ENCODE peak calls at places on chromosomes 11 and 22, in nine cellular contexts. I, Z, O, U, W, Q, R, S and T are unnamed samples.

GRCh38 chr11:103927535-103927934 is 108.9 kb upstream of the DDI1 start:
- DNase-seq in I (no peak), Z (peak; percentile 67), O (no peak), U (no peak), W (no peak), Q (no peak), R (no peak), S (no peak), T (no peak)

GRCh38 chr22:23282089-23282501 is 101.8 kb downstream of the BCR start:
- DNase-seq in I (peak; percentile 90), Z (peak; percentile 65), O (peak; percentile 43), U (no peak), W (peak; percentile 88), Q (peak; percentile 45), R (peak; percentile 71), S (peak; percentile 69), T (peak; percentile 58)

GRCh38 chr11:2137202-2138071 is 1.8 kb downstream of the IGF2 start:
- DNase-seq in I (peak; percentile 12), Z (peak; percentile 78), O (no peak), U (no peak), W (no peak), Q (peak; percentile 71), R (peak; percentile 74), S (peak; percentile 76), T (peak; percentile 48)

GRCh38 chr11:1209371-1210057 is 13.4 kb upstream of the MUC5B start:
- DNase-seq in I (no peak), Z (no peak), O (peak; percentile 11), U (peak; percentile 61), W (no peak), Q (no peak), R (peak; percentile 5), S (no peak), T (peak; percentile 0)

GRCh38 chr11:75673977-75674582 is 5.2 kb upstream of the MAP6 start:
- DNase-seq in I (no peak), Z (peak; percentile 81), O (no peak), U (no peak), W (no peak), Q (no peak), R (no peak), S (peak; percentile 78), T (peak; percentile 8)

GRCh38 chr11:62394825-62395538 is 23.9 kb upstream of the SCGB1A1 start:
- DNase-seq in I (peak; percentile 71), Z (peak; percentile 90), O (peak; percentile 54), U (peak; percentile 84), W (peak; percentile 58), Q (peak; percentile 79), R (peak; percentile 88), S (peak; percentile 85), T (peak; percentile 85)

GRCh38 chr22:37639070-37639760 is at the start of gene SH3BP1:
- DNase-seq in I (peak; percentile 79), Z (peak; percentile 53), O (no peak), U (peak; percentile 94), W (no peak), Q (peak; percentile 68), R (peak; percentile 78), S (no peak), T (peak; percentile 59)

GRCh38 chr11:69531717-69532088 is 50.2 kb downstream of the LINC01488 start:
- DNase-seq in I (no peak), Z (no peak), O (no peak), U (peak; percentile 47), W (no peak), Q (no peak), R (no peak), S (no peak), T (no peak)

GRCh38 chr11:86571273-86571948 is 101.0 kb downstream of the ME3 start:
- DNase-seq in I (no peak), Z (peak; percentile 26), O (no peak), U (no peak), W (no peak), Q (no peak), R (no peak), S (no peak), T (no peak)

GRCh38 chr22:32539631-32540449 is 65.2 kb downstream of the FBXO7 start:
- DNase-seq in I (peak; percentile 72), Z (no peak), O (no peak), U (no peak), W (no peak), Q (no peak), R (peak; percentile 39), S (no peak), T (no peak)

GRCh38 chr11:49995559-49995958 is 13.2 kb upstream of the OR4C12 start:
- DNase-seq in I (peak; percentile 43), Z (peak; percentile 49), O (peak; percentile 63), U (no peak), W (no peak), Q (no peak), R (peak; percentile 29), S (peak; percentile 91), T (no peak)

GRCh38 chr22:28001171-28001835 is 82.2 kb upstream of the PITPNB start:
- DNase-seq in I (no peak), Z (no peak), O (no peak), U (no peak), W (no peak), Q (no peak), R (no peak), S (no peak), T (no peak)

GRCh38 chr11:79940165-79940564 is 499.3 kb upstream of the TENM4 start:
- DNase-seq in I (peak; percentile 65), Z (no peak), O (no peak), U (no peak), W (no peak), Q (no peak), R (no peak), S (no peak), T (peak; percentile 59)

GRCh38 chr11:67356551-67356866 is 3.2 kb upstream of the POLD4 start:
- DNase-seq in I (no peak), Z (no peak), O (no peak), U (no peak), W (no peak), Q (no peak), R (no peak), S (no peak), T (no peak)
- H3K4me1 ChIP-seq in I (peaks cover 69% of the 10 kb centered on the region), Z (peaks cover 10% of the 10 kb centered on the region), O (peaks cover under 1% of the 10 kb centered on the region), U (peaks cover 54% of the 10 kb centered on the region), W (peaks cover 29% of the 10 kb centered on the region), Q (peaks cover 57% of the 10 kb centered on the region), R (peaks cover 55% of the 10 kb centered on the region), S (peaks cover 39% of the 10 kb centered on the region), T (peaks cover 70% of the 10 kb centered on the region)

GRCh38 chr11:27701262-27702105 is 1.2 kb upstream of the BDNF start:
- DNase-seq in I (peak; percentile 30), Z (peak; percentile 75), O (no peak), U (no peak), W (no peak), Q (peak; percentile 41), R (peak; percentile 59), S (peak; percentile 52), T (peak; percentile 48)
- TF ChIP-seq CTCF in I (no peak), Z (peak; percentile 35), O (no peak), U (no peak), W (no peak), Q (peak; percentile 47), R (peak; percentile 37), S (no peak), T (no peak)

GRCh38 chr11:31817054-31817620 is 6.0 kb upstream of the PAX6 start:
- DNase-seq in I (no peak), Z (no peak), O (no peak), U (peak; percentile 64), W (no peak), Q (no peak), R (no peak), S (no peak), T (no peak)
- H3K27me3 ChIP-seq in I (no peaks in the 10 kb centered on the region), Z (peaks cover 100% of the 10 kb centered on the region), O (peaks cover 3% of the 10 kb centered on the region), U (peaks cover 99% of the 10 kb centered on the region), W (peaks cover 100% of the 10 kb centered on the region), Q (peaks cover 100% of the 10 kb centered on the region), R (peaks cover 99% of the 10 kb centered on the region), S (peaks cover 9% of the 10 kb centered on the region), T (peaks cover 91% of the 10 kb centered on the region)

GRCh38 chr22:36328635-36329216 is 59.0 kb downstream of the MYH9 start:
- DNase-seq in I (peak; percentile 64), Z (peak; percentile 82), O (peak; percentile 60), U (peak; percentile 85), W (peak; percentile 57), Q (peak; percentile 63), R (peak; percentile 83), S (peak; percentile 63), T (peak; percentile 97)

GRCh38 chr22:36330127-36330526 is 57.6 kb downstream of the MYH9 start:
- DNase-seq in I (no peak), Z (no peak), O (no peak), U (no peak), W (no peak), Q (no peak), R (no peak), S (no peak), T (no peak)

GRCh38 chr22:36329217-36330078 is 58.3 kb downstream of the MYH9 start:
- DNase-seq in I (peak; percentile 96), Z (peak; percentile 96), O (no peak), U (peak; percentile 78), W (peak; percentile 70), Q (peak; percentile 57), R (peak; percentile 67), S (no peak), T (peak; percentile 87)

GRCh38 chr22:36326178-36327161 is 61.3 kb downstream of the MYH9 start:
- DNase-seq in I (no peak), Z (no peak), O (no peak), U (no peak), W (no peak), Q (no peak), R (no peak), S (no peak), T (peak; percentile 63)

DNA sequence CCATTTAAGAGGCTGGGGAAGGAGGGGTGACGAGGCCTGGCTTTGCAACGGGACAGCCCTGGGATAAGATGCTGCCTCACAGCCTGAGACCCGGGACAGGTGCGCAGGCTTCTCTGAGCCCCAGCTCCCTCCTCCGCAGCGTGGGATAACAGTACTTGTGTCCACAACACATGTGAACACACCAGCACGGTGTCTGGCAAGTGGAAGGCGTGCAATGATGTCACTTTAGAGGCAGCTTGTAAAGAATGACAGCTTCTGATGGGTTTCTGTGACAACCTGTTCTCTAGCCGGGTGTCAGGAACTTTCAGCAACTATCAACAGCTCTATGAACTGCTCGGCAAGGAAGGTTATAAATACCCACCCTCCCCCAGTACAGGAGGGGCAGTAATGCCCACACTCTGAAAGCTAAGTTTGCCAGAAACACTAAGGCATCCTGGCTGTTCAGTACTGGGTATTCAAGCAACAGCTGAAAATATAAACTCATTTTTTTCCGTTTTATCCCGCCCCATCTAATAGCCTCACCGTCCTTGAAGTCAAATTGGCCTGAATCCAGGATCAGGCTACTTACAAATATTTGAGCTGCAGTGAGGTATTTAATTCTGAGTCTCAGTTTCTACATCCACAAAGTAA is 59.7 kb downstream of the MYH9 start:
- DNase-seq in I (no peak), Z (peak; percentile 69), O (no peak), U (no peak), W (no peak), Q (peak; percentile 56), R (peak; percentile 85), S (no peak), T (peak; percentile 29)
- H3K4me1 ChIP-seq in I (peaks cover 49% of the 10 kb centered on the region), Z (peaks cover 79% of the 10 kb centered on the region), O (peaks cover 57% of the 10 kb centered on the region), U (peaks cover 82% of the 10 kb centered on the region), W (peaks cover 85% of the 10 kb centered on the region), Q (peaks cover 100% of the 10 kb centered on the region), R (peaks cover 100% of the 10 kb centered on the region), S (peaks cover 97% of the 10 kb centered on the region), T (peaks cover 93% of the 10 kb centered on the region)